ENCODE peak calls at places on chromosomes 5 and 9, in ten cellular contexts. One of them, this sample, is unnamed.

GRCh38 chr9:76136986-76137385 is 246.5 kb downstream of the PCSK5 start:
- DNase-seq in T-helper 9 cell: no peak
- DNase-seq in CD8-positive, alpha-beta memory T cell: no peak
- DNase-seq in H1: no peak
- DNase-seq in activated CD4-positive, alpha-beta T cell treated with anti-CD3 and anti-CD28 coated beads, Interleukin-2, amount 50 U/mL, for 1 hour: no peak
- DNase-seq in SK-N-MC: no peak
- DNase-seq in activated T-helper 2 cell treated with anti-CD3 and anti-CD28 coated beads, Interferon-gamma antibody, Interleukin-2, Interleukin-4, amounts not matched to agents 10 μg/mL and 5 μg/mL and 100 μg/mL, durations not matched to agents 14 hours and 24 hours and 36 hours: no peak
- DNase-seq in GM13977: no peak
- DNase-seq in right cardiac atrium: no peak
- DNase-seq in progenitor cell of endocrine pancreas: no peak
- DNase-seq in this sample: peak

GRCh38 chr9:806285-807156 is 35.0 kb upstream of the DMRT1 start:
- DNase-seq in progenitor cell of endocrine pancreas: no peak
- DNase-seq in H1: no peak
- DNase-seq in SK-N-MC: no peak
- DNase-seq in activated CD4-positive, alpha-beta T cell treated with anti-CD3 and anti-CD28 coated beads, Interleukin-2, amount 50 U/mL, for 1 hour: no peak
- DNase-seq in T-helper 9 cell: no peak
- DNase-seq in right cardiac atrium: no peak
- DNase-seq in CD8-positive, alpha-beta memory T cell: no peak
- DNase-seq in GM13977: peak
- DNase-seq in activated T-helper 2 cell treated with anti-CD3 and anti-CD28 coated beads, Interferon-gamma antibody, Interleukin-2, Interleukin-4, amounts not matched to agents 10 μg/mL and 5 μg/mL and 100 μg/mL, durations not matched to agents 14 hours and 24 hours and 36 hours: no peak
- DNase-seq in this sample: no peak

GRCh38 chr5:156148307-156148706 is 178.7 kb upstream of the SGCD start:
- DNase-seq in progenitor cell of endocrine pancreas: no peak
- DNase-seq in GM13977: no peak
- DNase-seq in SK-N-MC: no peak
- DNase-seq in right cardiac atrium: no peak
- DNase-seq in T-helper 9 cell: no peak
- DNase-seq in activated CD4-positive, alpha-beta T cell treated with anti-CD3 and anti-CD28 coated beads, Interleukin-2, amount 50 U/mL, for 1 hour: no peak
- DNase-seq in activated T-helper 2 cell treated with anti-CD3 and anti-CD28 coated beads, Interferon-gamma antibody, Interleukin-2, Interleukin-4, amounts not matched to agents 10 μg/mL and 5 μg/mL and 100 μg/mL, durations not matched to agents 14 hours and 24 hours and 36 hours: no peak
- DNase-seq in CD8-positive, alpha-beta memory T cell: no peak
- DNase-seq in H1: no peak
- DNase-seq in this sample: no peak

GRCh38 chr5:9042241-9042640 is 503.6 kb downstream of the SEMA5A start:
- DNase-seq in right cardiac atrium: no peak
- DNase-seq in T-helper 9 cell: no peak
- DNase-seq in activated T-helper 2 cell treated with anti-CD3 and anti-CD28 coated beads, Interferon-gamma antibody, Interleukin-2, Interleukin-4, amounts not matched to agents 10 μg/mL and 5 μg/mL and 100 μg/mL, durations not matched to agents 14 hours and 24 hours and 36 hours: no peak
- DNase-seq in CD8-positive, alpha-beta memory T cell: no peak
- DNase-seq in H1: no peak
- DNase-seq in activated CD4-positive, alpha-beta T cell treated with anti-CD3 and anti-CD28 coated beads, Interleukin-2, amount 50 U/mL, for 1 hour: no peak
- DNase-seq in GM13977: no peak
- DNase-seq in SK-N-MC: no peak
- DNase-seq in progenitor cell of endocrine pancreas: no peak
- DNase-seq in this sample: no peak

GRCh38 chr5:179348011-179348530 is 2.8 kb upstream of the ADAMTS2 start:
- DNase-seq in GM13977: no peak
- DNase-seq in activated T-helper 2 cell treated with anti-CD3 and anti-CD28 coated beads, Interferon-gamma antibody, Interleukin-2, Interleukin-4, amounts not matched to agents 10 μg/mL and 5 μg/mL and 100 μg/mL, durations not matched to agents 14 hours and 24 hours and 36 hours: no peak
- DNase-seq in CD8-positive, alpha-beta memory T cell: no peak
- DNase-seq in right cardiac atrium: no peak
- DNase-seq in progenitor cell of endocrine pancreas: no peak
- DNase-seq in H1: no peak
- DNase-seq in T-helper 9 cell: no peak
- DNase-seq in activated CD4-positive, alpha-beta T cell treated with anti-CD3 and anti-CD28 coated beads, Interleukin-2, amount 50 U/mL, for 1 hour: no peak
- DNase-seq in SK-N-MC: no peak
- DNase-seq in this sample: no peak

GRCh38 chr9:135212961-135213360 is 125.5 kb downstream of the OLFM1 start:
- DNase-seq in right cardiac atrium: no peak
- DNase-seq in H1: no peak
- DNase-seq in CD8-positive, alpha-beta memory T cell: no peak
- DNase-seq in T-helper 9 cell: no peak
- DNase-seq in SK-N-MC: no peak
- DNase-seq in activated CD4-positive, alpha-beta T cell treated with anti-CD3 and anti-CD28 coated beads, Interleukin-2, amount 50 U/mL, for 1 hour: no peak
- DNase-seq in progenitor cell of endocrine pancreas: no peak
- DNase-seq in activated T-helper 2 cell treated with anti-CD3 and anti-CD28 coated beads, Interferon-gamma antibody, Interleukin-2, Interleukin-4, amounts not matched to agents 10 μg/mL and 5 μg/mL and 100 μg/mL, durations not matched to agents 14 hours and 24 hours and 36 hours: no peak
- DNase-seq in GM13977: no peak
- DNase-seq in this sample: no peak

GRCh38 chr5:91955610-91956009 is 572.5 kb upstream of the ARRDC3 start:
- DNase-seq in T-helper 9 cell: no peak
- DNase-seq in right cardiac atrium: peak
- DNase-seq in progenitor cell of endocrine pancreas: no peak
- DNase-seq in H1: no peak
- DNase-seq in GM13977: no peak
- DNase-seq in SK-N-MC: no peak
- DNase-seq in CD8-positive, alpha-beta memory T cell: no peak
- DNase-seq in activated T-helper 2 cell treated with anti-CD3 and anti-CD28 coated beads, Interferon-gamma antibody, Interleukin-2, Interleukin-4, amounts not matched to agents 10 μg/mL and 5 μg/mL and 100 μg/mL, durations not matched to agents 14 hours and 24 hours and 36 hours: no peak
- DNase-seq in activated CD4-positive, alpha-beta T cell treated with anti-CD3 and anti-CD28 coated beads, Interleukin-2, amount 50 U/mL, for 1 hour: no peak
- DNase-seq in this sample: no peak

GRCh38 chr5:148748702-148749101 is 77.7 kb upstream of the ADRB2 start:
- DNase-seq in activated T-helper 2 cell treated with anti-CD3 and anti-CD28 coated beads, Interferon-gamma antibody, Interleukin-2, Interleukin-4, amounts not matched to agents 10 μg/mL and 5 μg/mL and 100 μg/mL, durations not matched to agents 14 hours and 24 hours and 36 hours: no peak
- DNase-seq in CD8-positive, alpha-beta memory T cell: no peak
- DNase-seq in H1: no peak
- DNase-seq in activated CD4-positive, alpha-beta T cell treated with anti-CD3 and anti-CD28 coated beads, Interleukin-2, amount 50 U/mL, for 1 hour: no peak
- DNase-seq in progenitor cell of endocrine pancreas: no peak
- DNase-seq in GM13977: no peak
- DNase-seq in T-helper 9 cell: no peak
- DNase-seq in right cardiac atrium: no peak
- DNase-seq in SK-N-MC: no peak
- DNase-seq in this sample: no peak

GRCh38 chr5:33343661-33344327 is 97.0 kb upstream of the TARS1 start:
- DNase-seq in right cardiac atrium: no peak
- DNase-seq in T-helper 9 cell: no peak
- DNase-seq in H1: no peak
- DNase-seq in activated T-helper 2 cell treated with anti-CD3 and anti-CD28 coated beads, Interferon-gamma antibody, Interleukin-2, Interleukin-4, amounts not matched to agents 10 μg/mL and 5 μg/mL and 100 μg/mL, durations not matched to agents 14 hours and 24 hours and 36 hours: no peak
- DNase-seq in SK-N-MC: no peak
- DNase-seq in activated CD4-positive, alpha-beta T cell treated with anti-CD3 and anti-CD28 coated beads, Interleukin-2, amount 50 U/mL, for 1 hour: no peak
- DNase-seq in GM13977: no peak
- DNase-seq in progenitor cell of endocrine pancreas: no peak
- DNase-seq in CD8-positive, alpha-beta memory T cell: no peak
- DNase-seq in this sample: peak

GRCh38 chr9:111896942-111897830 is 572 bp downstream of the UGCG start:
- DNase-seq in T-helper 9 cell: peak
- DNase-seq in CD8-positive, alpha-beta memory T cell: peak
- DNase-seq in progenitor cell of endocrine pancreas: peak
- DNase-seq in activated T-helper 2 cell treated with anti-CD3 and anti-CD28 coated beads, Interferon-gamma antibody, Interleukin-2, Interleukin-4, amounts not matched to agents 10 μg/mL and 5 μg/mL and 100 μg/mL, durations not matched to agents 14 hours and 24 hours and 36 hours: peak
- DNase-seq in SK-N-MC: no peak
- DNase-seq in activated CD4-positive, alpha-beta T cell treated with anti-CD3 and anti-CD28 coated beads, Interleukin-2, amount 50 U/mL, for 1 hour: peak
- DNase-seq in H1: no peak
- DNase-seq in GM13977: peak
- DNase-seq in right cardiac atrium: peak
- DNase-seq in this sample: no peak

GRCh38 chr5:133421394-133421793 is 190.9 kb downstream of the FSTL4 start:
- DNase-seq in H1: peak
- DNase-seq in activated T-helper 2 cell treated with anti-CD3 and anti-CD28 coated beads, Interferon-gamma antibody, Interleukin-2, Interleukin-4, amounts not matched to agents 10 μg/mL and 5 μg/mL and 100 μg/mL, durations not matched to agents 14 hours and 24 hours and 36 hours: no peak
- DNase-seq in T-helper 9 cell: no peak
- DNase-seq in activated CD4-positive, alpha-beta T cell treated with anti-CD3 and anti-CD28 coated beads, Interleukin-2, amount 50 U/mL, for 1 hour: no peak
- DNase-seq in CD8-positive, alpha-beta memory T cell: no peak
- DNase-seq in progenitor cell of endocrine pancreas: no peak
- DNase-seq in SK-N-MC: no peak
- DNase-seq in GM13977: peak
- DNase-seq in right cardiac atrium: no peak
- DNase-seq in this sample: no peak

GRCh38 chr5:80884851-80885697 is 75.1 kb upstream of the RASGRF2 start:
- DNase-seq in SK-N-MC: no peak
- DNase-seq in progenitor cell of endocrine pancreas: no peak
- DNase-seq in H1: no peak
- DNase-seq in CD8-positive, alpha-beta memory T cell: no peak
- DNase-seq in right cardiac atrium: no peak
- DNase-seq in T-helper 9 cell: no peak
- DNase-seq in activated T-helper 2 cell treated with anti-CD3 and anti-CD28 coated beads, Interferon-gamma antibody, Interleukin-2, Interleukin-4, amounts not matched to agents 10 μg/mL and 5 μg/mL and 100 μg/mL, durations not matched to agents 14 hours and 24 hours and 36 hours: no peak
- DNase-seq in activated CD4-positive, alpha-beta T cell treated with anti-CD3 and anti-CD28 coated beads, Interleukin-2, amount 50 U/mL, for 1 hour: no peak
- DNase-seq in GM13977: no peak
- DNase-seq in this sample: no peak

GRCh38 chr5:125342938-125343401 is 596.5 kb upstream of the ZNF608 start:
- DNase-seq in right cardiac atrium: no peak
- DNase-seq in GM13977: no peak
- DNase-seq in H1: no peak
- DNase-seq in activated T-helper 2 cell treated with anti-CD3 and anti-CD28 coated beads, Interferon-gamma antibody, Interleukin-2, Interleukin-4, amounts not matched to agents 10 μg/mL and 5 μg/mL and 100 μg/mL, durations not matched to agents 14 hours and 24 hours and 36 hours: no peak
- DNase-seq in progenitor cell of endocrine pancreas: no peak
- DNase-seq in SK-N-MC: no peak
- DNase-seq in T-helper 9 cell: no peak
- DNase-seq in CD8-positive, alpha-beta memory T cell: no peak
- DNase-seq in activated CD4-positive, alpha-beta T cell treated with anti-CD3 and anti-CD28 coated beads, Interleukin-2, amount 50 U/mL, for 1 hour: no peak
- DNase-seq in this sample: no peak

GRCh38 chr5:142904421-142904820 is 134.2 kb downstream of the ARHGAP26 start:
- DNase-seq in T-helper 9 cell: no peak
- DNase-seq in right cardiac atrium: no peak
- DNase-seq in H1: no peak
- DNase-seq in GM13977: no peak
- DNase-seq in activated CD4-positive, alpha-beta T cell treated with anti-CD3 and anti-CD28 coated beads, Interleukin-2, amount 50 U/mL, for 1 hour: no peak
- DNase-seq in CD8-positive, alpha-beta memory T cell: no peak
- DNase-seq in SK-N-MC: no peak
- DNase-seq in activated T-helper 2 cell treated with anti-CD3 and anti-CD28 coated beads, Interferon-gamma antibody, Interleukin-2, Interleukin-4, amounts not matched to agents 10 μg/mL and 5 μg/mL and 100 μg/mL, durations not matched to agents 14 hours and 24 hours and 36 hours: no peak
- DNase-seq in progenitor cell of endocrine pancreas: no peak
- DNase-seq in this sample: no peak

GRCh38 chr9:99491408-99492259 is 269.6 kb downstream of the SEC61B start:
- DNase-seq in right cardiac atrium: no peak
- DNase-seq in activated T-helper 2 cell treated with anti-CD3 and anti-CD28 coated beads, Interferon-gamma antibody, Interleukin-2, Interleukin-4, amounts not matched to agents 10 μg/mL and 5 μg/mL and 100 μg/mL, durations not matched to agents 14 hours and 24 hours and 36 hours: no peak
- DNase-seq in progenitor cell of endocrine pancreas: no peak
- DNase-seq in T-helper 9 cell: no peak
- DNase-seq in activated CD4-positive, alpha-beta T cell treated with anti-CD3 and anti-CD28 coated beads, Interleukin-2, amount 50 U/mL, for 1 hour: no peak
- DNase-seq in GM13977: peak
- DNase-seq in H1: no peak
- DNase-seq in CD8-positive, alpha-beta memory T cell: no peak
- DNase-seq in SK-N-MC: no peak
- DNase-seq in this sample: no peak

GRCh38 chr9:108634164-108634563 is 221.6 kb downstream of the ACTL7B start:
- DNase-seq in SK-N-MC: no peak
- DNase-seq in activated CD4-positive, alpha-beta T cell treated with anti-CD3 and anti-CD28 coated beads, Interleukin-2, amount 50 U/mL, for 1 hour: no peak
- DNase-seq in CD8-positive, alpha-beta memory T cell: no peak
- DNase-seq in activated T-helper 2 cell treated with anti-CD3 and anti-CD28 coated beads, Interferon-gamma antibody, Interleukin-2, Interleukin-4, amounts not matched to agents 10 μg/mL and 5 μg/mL and 100 μg/mL, durations not matched to agents 14 hours and 24 hours and 36 hours: no peak
- DNase-seq in progenitor cell of endocrine pancreas: no peak
- DNase-seq in GM13977: no peak
- DNase-seq in H1: no peak
- DNase-seq in T-helper 9 cell: no peak
- DNase-seq in right cardiac atrium: peak
- DNase-seq in this sample: no peak

GRCh38 chr5:104061707-104062106 is 499.1 kb upstream of the NUDT12 start:
- DNase-seq in CD8-positive, alpha-beta memory T cell: no peak
- DNase-seq in right cardiac atrium: no peak
- DNase-seq in activated T-helper 2 cell treated with anti-CD3 and anti-CD28 coated beads, Interferon-gamma antibody, Interleukin-2, Interleukin-4, amounts not matched to agents 10 μg/mL and 5 μg/mL and 100 μg/mL, durations not matched to agents 14 hours and 24 hours and 36 hours: no peak
- DNase-seq in GM13977: no peak
- DNase-seq in SK-N-MC: no peak
- DNase-seq in H1: no peak
- DNase-seq in T-helper 9 cell: no peak
- DNase-seq in progenitor cell of endocrine pancreas: no peak
- DNase-seq in activated CD4-positive, alpha-beta T cell treated with anti-CD3 and anti-CD28 coated beads, Interleukin-2, amount 50 U/mL, for 1 hour: no peak
- DNase-seq in this sample: no peak

GRCh38 chr9:126861707-126862460 is 1.4 kb downstream of the ZBTB34 start:
- DNase-seq in CD8-positive, alpha-beta memory T cell: no peak
- DNase-seq in activated CD4-positive, alpha-beta T cell treated with anti-CD3 and anti-CD28 coated beads, Interleukin-2, amount 50 U/mL, for 1 hour: no peak
- DNase-seq in activated T-helper 2 cell treated with anti-CD3 and anti-CD28 coated beads, Interferon-gamma antibody, Interleukin-2, Interleukin-4, amounts not matched to agents 10 μg/mL and 5 μg/mL and 100 μg/mL, durations not matched to agents 14 hours and 24 hours and 36 hours: no peak
- DNase-seq in progenitor cell of endocrine pancreas: no peak
- DNase-seq in T-helper 9 cell: no peak
- DNase-seq in GM13977: no peak
- DNase-seq in SK-N-MC: peak
- DNase-seq in H1: no peak
- DNase-seq in right cardiac atrium: no peak
- DNase-seq in this sample: no peak

GRCh38 chr9:128026255-128027165 is 40.6 kb downstream of the NAIF1 start:
- DNase-seq in activated T-helper 2 cell treated with anti-CD3 and anti-CD28 coated beads, Interferon-gamma antibody, Interleukin-2, Interleukin-4, amounts not matched to agents 10 μg/mL and 5 μg/mL and 100 μg/mL, durations not matched to agents 14 hours and 24 hours and 36 hours: peak
- DNase-seq in H1: no peak
- DNase-seq in GM13977: peak
- DNase-seq in activated CD4-positive, alpha-beta T cell treated with anti-CD3 and anti-CD28 coated beads, Interleukin-2, amount 50 U/mL, for 1 hour: peak
- DNase-seq in T-helper 9 cell: peak
- DNase-seq in right cardiac atrium: no peak
- DNase-seq in CD8-positive, alpha-beta memory T cell: peak
- DNase-seq in SK-N-MC: no peak
- DNase-seq in progenitor cell of endocrine pancreas: no peak
- DNase-seq in this sample: no peak

GRCh38 chr5:1781107-1781506 is 18.5 kb downstream of the MRPL36 start:
- DNase-seq in SK-N-MC: no peak
- DNase-seq in activated T-helper 2 cell treated with anti-CD3 and anti-CD28 coated beads, Interferon-gamma antibody, Interleukin-2, Interleukin-4, amounts not matched to agents 10 μg/mL and 5 μg/mL and 100 μg/mL, durations not matched to agents 14 hours and 24 hours and 36 hours: no peak
- DNase-seq in H1: no peak
- DNase-seq in progenitor cell of endocrine pancreas: no peak
- DNase-seq in T-helper 9 cell: no peak
- DNase-seq in CD8-positive, alpha-beta memory T cell: no peak
- DNase-seq in activated CD4-positive, alpha-beta T cell treated with anti-CD3 and anti-CD28 coated beads, Interleukin-2, amount 50 U/mL, for 1 hour: no peak
- DNase-seq in right cardiac atrium: no peak
- DNase-seq in GM13977: no peak
- DNase-seq in this sample: no peak

GRCh38 chr9:132543960-132544359 is 38.4 kb upstream of the BARHL1 start:
- DNase-seq in activated CD4-positive, alpha-beta T cell treated with anti-CD3 and anti-CD28 coated beads, Interleukin-2, amount 50 U/mL, for 1 hour: no peak
- DNase-seq in H1: no peak
- DNase-seq in GM13977: no peak
- DNase-seq in CD8-positive, alpha-beta memory T cell: no peak
- DNase-seq in progenitor cell of endocrine pancreas: no peak
- DNase-seq in activated T-helper 2 cell treated with anti-CD3 and anti-CD28 coated beads, Interferon-gamma antibody, Interleukin-2, Interleukin-4, amounts not matched to agents 10 μg/mL and 5 μg/mL and 100 μg/mL, durations not matched to agents 14 hours and 24 hours and 36 hours: no peak
- DNase-seq in right cardiac atrium: no peak
- DNase-seq in SK-N-MC: no peak
- DNase-seq in T-helper 9 cell: no peak
- DNase-seq in this sample: no peak

GRCh38 chr5:39353714-39354399 is 10.4 kb downstream of the C9 start:
- DNase-seq in H1: no peak
- DNase-seq in activated T-helper 2 cell treated with anti-CD3 and anti-CD28 coated beads, Interferon-gamma antibody, Interleukin-2, Interleukin-4, amounts not matched to agents 10 μg/mL and 5 μg/mL and 100 μg/mL, durations not matched to agents 14 hours and 24 hours and 36 hours: no peak
- DNase-seq in activated CD4-positive, alpha-beta T cell treated with anti-CD3 and anti-CD28 coated beads, Interleukin-2, amount 50 U/mL, for 1 hour: no peak
- DNase-seq in GM13977: no peak
- DNase-seq in T-helper 9 cell: no peak
- DNase-seq in progenitor cell of endocrine pancreas: no peak
- DNase-seq in CD8-positive, alpha-beta memory T cell: no peak
- DNase-seq in right cardiac atrium: no peak
- DNase-seq in SK-N-MC: no peak
- DNase-seq in this sample: no peak

GRCh38 chr9:93673271-93673843 is 97.0 kb downstream of the PHF2 start:
- DNase-seq in GM13977: no peak
- DNase-seq in CD8-positive, alpha-beta memory T cell: no peak
- DNase-seq in progenitor cell of endocrine pancreas: peak
- DNase-seq in H1: no peak
- DNase-seq in SK-N-MC: no peak
- DNase-seq in activated CD4-positive, alpha-beta T cell treated with anti-CD3 and anti-CD28 coated beads, Interleukin-2, amount 50 U/mL, for 1 hour: no peak
- DNase-seq in activated T-helper 2 cell treated with anti-CD3 and anti-CD28 coated beads, Interferon-gamma antibody, Interleukin-2, Interleukin-4, amounts not matched to agents 10 μg/mL and 5 μg/mL and 100 μg/mL, durations not matched to agents 14 hours and 24 hours and 36 hours: no peak
- DNase-seq in right cardiac atrium: peak
- DNase-seq in T-helper 9 cell: no peak
- DNase-seq in this sample: no peak

This sample was measured in RCC 7860.